ENCODE peak calls at places on chromosomes 16 and 17, in four cellular contexts. K, W, O and E are unnamed samples.

GRCh38 chr16:67551091-67551490 is 11.2 kb upstream of the CTCF start:
- DNase-seq in K (no peak), W (no peak), O (no peak), E (no peak)

GRCh38 chr17:73489991-73490390 is 154.3 kb downstream of the SDK2 start:
- DNase-seq in O (no peak), W (no peak), K (no peak), E (no peak)

GRCh38 chr17:50270430-50271172 is 3.7 kb upstream of the TMEM92 start:
- DNase-seq in W (no peak), O (no peak), K (no peak), E (no peak)

GRCh38 chr16:76428858-76429257 is 151.7 kb downstream of the CNTNAP4 start:
- DNase-seq in K (no peak), O (peak; percentile 30), W (no peak), E (peak; percentile 19)

GRCh38 chr17:83096401-83097220 is 17.2 kb downstream of the METRNL start:
- DNase-seq in K (no peak), W (no peak), O (no peak), E (no peak)

GRCh38 chr16:28974007-28974436 is 556 bp upstream of the SPNS1 start:
- DNase-seq in W (no peak), K (peak; percentile 23), O (peak; percentile 73), E (peak; percentile 57)

GRCh38 chr16:54374136-54374535 is 87.5 kb upstream of the IRX3 start:
- DNase-seq in W (no peak), K (no peak), O (no peak), E (peak; percentile 70)

GRCh38 chr16:68284847-68285246 is 20.5 kb downstream of the SLC7A6 start:
- DNase-seq in O (no peak), W (no peak), K (no peak), E (peak; percentile 75)

GRCh38 chr17:28330671-28331070 is 4.6 kb downstream of the IFT20 start:
- DNase-seq in K (no peak), O (no peak), W (no peak), E (no peak)

GRCh38 chr17:76957600-76958464 is 89.6 kb downstream of the MGAT5B start:
- DNase-seq in W (peak; percentile 22), K (no peak), O (no peak), E (peak; percentile 25)

GRCh38 chr17:5069724-5070123 is 8.5 kb upstream of the ZFP3 start:
- DNase-seq in W (no peak), K (no peak), O (no peak), E (no peak)

GRCh38 chr16:67108931-67109406 is 772 bp upstream of the PHAF1 start:
- DNase-seq in K (no peak), O (no peak), W (no peak), E (no peak)

GRCh38 chr16:67466581-67466980 is 14.4 kb downstream of the ATP6V0D1 start:
- DNase-seq in W (no peak), O (no peak), K (no peak), E (no peak)

GRCh38 chr16:50058091-50058771 is 7.5 kb upstream of the HEATR3 start:
- DNase-seq in K (no peak), W (no peak), O (no peak), E (no peak)

GRCh38 chr17:78114831-78115723 is 13.5 kb downstream of the TMC6 start:
- DNase-seq in O (no peak), W (peak; percentile 69), K (no peak), E (no peak)

GRCh38 chr16:84647830-84648594 is at the start of gene KLHL36:
- DNase-seq in O (peak; percentile 46), W (peak; percentile 85), K (no peak), E (peak; percentile 58)

GRCh38 chr17:53017227-53017626 is 805.5 kb upstream of the KIF2B start:
- DNase-seq in O (no peak), K (no peak), W (no peak), E (no peak)

GRCh38 chr16:27374794-27375499 is 27.0 kb upstream of the IL21R start:
- DNase-seq in O (peak; percentile 87), K (peak; percentile 94), W (no peak), E (peak; percentile 60)

GRCh38 chr16:66717112-66717675 is 20.7 kb upstream of the CMTM4 start:
- DNase-seq in K (no peak), O (peak; percentile 51), W (no peak), E (peak; percentile 73)

GRCh38 chr17:75637143-75637538 is 3.9 kb downstream of the SMIM5 start:
- DNase-seq in O (no peak), W (peak; percentile 76), K (no peak), E (no peak)
- TF ChIP-seq POLR2A in O (no peak), W (no peak), K (no peak), E (no peak)

GRCh38 chr16:52553322-52553721 is 6.4 kb upstream of the TOX3 start:
- DNase-seq in O (no peak), W (no peak), K (no peak), E (no peak)
- TF ChIP-seq CTCF in O (peak; percentile 32), W (peak; percentile 9), K (no peak), E (peak; percentile 16)

GRCh38 chr17:80789356-80789902 is 202.2 kb upstream of the CHMP6 start:
- DNase-seq in K (peak; percentile 24), O (peak; percentile 57), W (no peak), E (peak; percentile 86)

GRCh38 chr17:80790021-80790765 is 201.4 kb upstream of the CHMP6 start:
- DNase-seq in K (no peak), W (no peak), O (no peak), E (peak; percentile 36)

GRCh38 chr17:80791758-80792284 is 199.8 kb upstream of the CHMP6 start:
- DNase-seq in K (peak; percentile 99), W (no peak), O (peak; percentile 96), E (no peak)

GRCh38 chr17:80792373-80792781 is 199.3 kb upstream of the CHMP6 start:
- DNase-seq in K (no peak), O (peak; percentile 21), W (no peak), E (no peak)

GRCh38 chr17:80790981-80791742 is 200.5 kb upstream of the CHMP6 start:
- DNase-seq in W (no peak), O (no peak), K (no peak), E (no peak)
- TF ChIP-seq POLR2A in W (no peak), O (no peak), K (no peak), E (no peak)

GRCh38 chr16:31715915-31716314 is 157.7 kb upstream of the ZNF267 start:
- DNase-seq in K (no peak), O (no peak), W (no peak), E (no peak)

GRCh38 chr16:31712064-31712540 is 161.5 kb upstream of the ZNF267 start:
- DNase-seq in K (no peak), W (no peak), O (no peak), E (no peak)

GRCh38 chr16:31714899-31715504 is 158.6 kb upstream of the ZNF267 start:
- DNase-seq in W (no peak), K (no peak), O (no peak), E (no peak)

GRCh38 chr16:31713071-31713944 is 160.3 kb upstream of the ZNF267 start:
- DNase-seq in K (peak; percentile 87), O (peak; percentile 93), W (peak; percentile 93), E (peak; percentile 94)

DNA sequence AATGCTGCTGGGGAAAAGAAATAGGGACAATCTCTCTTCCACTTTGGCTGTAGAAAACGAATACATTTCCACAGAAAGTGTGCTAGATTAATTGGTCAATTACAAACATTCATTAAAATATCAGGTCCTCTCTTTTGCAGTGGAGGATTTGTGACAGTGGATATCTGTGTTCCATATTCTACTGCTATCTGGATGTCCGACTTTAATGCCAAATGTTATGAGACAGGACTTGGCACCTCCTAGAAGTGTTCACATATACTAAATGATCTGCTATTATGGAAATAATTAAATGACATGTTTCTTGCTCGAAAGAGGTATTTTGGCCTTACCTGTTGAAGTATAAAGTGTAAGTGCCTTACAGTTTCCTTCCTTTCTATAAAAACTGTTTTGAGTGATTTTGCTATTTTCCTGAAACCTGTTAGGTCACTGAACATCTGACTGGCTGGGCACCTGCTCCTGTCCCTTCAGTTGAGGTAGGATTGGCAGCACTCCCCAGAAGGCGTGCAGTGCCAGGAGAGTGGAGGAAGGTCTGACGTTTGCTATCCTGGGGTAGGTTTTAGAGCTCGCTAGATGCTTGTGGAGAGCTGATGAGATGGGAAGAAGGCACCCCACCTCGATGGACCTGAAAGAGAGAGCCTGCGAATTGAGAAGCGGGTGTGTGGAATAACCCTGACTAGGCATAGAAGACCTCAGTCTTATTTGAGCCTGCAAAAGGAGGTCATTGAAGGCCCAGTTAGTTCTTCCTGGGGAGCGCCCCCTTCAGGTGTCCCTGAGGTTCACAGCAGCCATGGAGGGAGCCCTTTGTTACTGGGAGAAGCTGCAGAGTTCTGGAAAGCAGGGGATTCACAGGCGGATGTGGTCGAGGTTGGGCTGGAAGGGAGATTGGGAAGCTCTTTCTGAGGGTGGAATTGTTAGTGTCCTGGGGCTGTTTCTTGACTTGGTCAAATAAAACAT is 159.4 kb upstream of the ZNF267 start:
- DNase-seq in K (no peak), W (no peak), O (no peak), E (peak; percentile 17)
- TF ChIP-seq CTCF in K (no peak), W (no peak), O (no peak), E (peak; percentile 26)

GRCh38 chr17:2906907-2907306 is 110.7 kb downstream of the RAP1GAP2 start:
- DNase-seq in W (no peak), K (no peak), O (no peak), E (no peak)
- TF ChIP-seq POLR2A in W (no peak), K (no peak), O (no peak), E (no peak)

GRCh38 chr17:66903781-66904180 is 60.7 kb upstream of the CACNG4 start:
- DNase-seq in W (no peak), O (no peak), K (no peak), E (no peak)

GRCh38 chr17:66904760-66905637 is 59.5 kb upstream of the CACNG4 start:
- DNase-seq in W (no peak), O (peak; percentile 86), K (no peak), E (no peak)

GRCh38 chr17:66898536-66898935 is 63.6 kb downstream of the CACNG5 start:
- DNase-seq in K (no peak), O (no peak), W (no peak), E (no peak)

GRCh38 chr17:66897141-66897540 is 62.2 kb downstream of the CACNG5 start:
- DNase-seq in O (no peak), K (no peak), W (no peak), E (no peak)

GRCh38 chr17:66900126-66901010 is 64.1 kb upstream of the CACNG4 start:
- DNase-seq in W (no peak), O (peak; percentile 39), K (peak; percentile 28), E (no peak)
- TF ChIP-seq CTCF in W (no peak), O (peak; percentile 82), K (peak; percentile 82), E (no peak)

GRCh38 chr16:88805887-88806393 is 2.4 kb downstream of the CDT1 start:
- DNase-seq in K (no peak), O (no peak), W (no peak), E (no peak)

GRCh38 chr16:88806491-88807111 is 3.0 kb downstream of the CDT1 start:
- DNase-seq in K (no peak), W (no peak), O (no peak), E (peak; percentile 45)

GRCh38 chr16:88804173-88804551 is 573 bp downstream of the CDT1 start:
- DNase-seq in O (no peak), K (no peak), W (no peak), E (no peak)

GRCh38 chr16:88804552-88805339 is 1.2 kb downstream of the CDT1 start:
- DNase-seq in W (no peak), K (no peak), O (no peak), E (peak; percentile 51)

DNA sequence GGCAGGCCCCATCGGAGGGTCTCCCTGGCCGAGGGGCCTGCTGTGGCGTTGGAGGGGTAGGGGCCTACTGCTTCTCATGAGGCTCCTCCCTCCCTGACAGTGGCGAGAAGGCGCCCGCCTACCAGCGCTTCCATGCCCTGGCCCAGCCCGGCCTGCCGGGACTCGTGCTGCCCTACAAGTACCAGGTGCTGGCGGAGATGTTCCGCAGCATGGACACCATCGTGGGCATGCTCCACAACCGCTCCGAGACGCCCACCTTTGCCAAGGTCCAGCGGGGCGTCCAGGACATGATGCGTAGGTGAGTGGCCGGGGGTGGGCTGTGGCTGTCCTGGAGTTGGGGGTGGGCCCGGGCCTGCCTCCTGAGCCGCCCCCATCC is 1.7 kb downstream of the CDT1 start:
- DNase-seq in W (peak; percentile 65), O (no peak), K (no peak), E (peak; percentile 29)
- TF ChIP-seq POLR2A in W (no peak), O (no peak), K (no peak), E (no peak)